ENCODE peak calls at places on chromosomes 5 and 9, in seven cellular contexts. C is GM23338, O is A549, L is heart left ventricle, J is pancreas, D is left lung, H is PC-3. W is an unnamed sample.
A peak's percentile ranks its signal among the peaks of the same experiment; 100 is the strongest.

GRCh38 chr5:159123700-159124099 is 24.0 kb upstream of the EBF1 start:
- ATAC-seq in C (no peak), O (no peak), L (no peak), J (no peak), D (no peak), H (no peak), W (no peak)

GRCh38 chr5:168965638-168966037 is 335.3 kb downstream of the SLIT3 start:
- ATAC-seq in C (no peak), O (no peak), L (no peak), J (no peak), D (no peak), H (no peak), W (no peak)

GRCh38 chr9:14992516-14992915 is 82.3 kb upstream of the FREM1 start:
- ATAC-seq in C (no peak), O (no peak), L (no peak), J (no peak), D (no peak), H (no peak), W (no peak)

GRCh38 chr9:98584059-98584458 is 124.7 kb downstream of the GABBR2 start:
- ATAC-seq in C (no peak), O (no peak), L (no peak), J (no peak), D (no peak), H (no peak), W (no peak)

GRCh38 chr5:169197343-169197742 is 103.6 kb downstream of the SLIT3 start:
- ATAC-seq in C (no peak), O (no peak), L (peak; percentile 42), J (peak; percentile 89), D (peak; percentile 71), H (no peak), W (no peak)

GRCh38 chr5:158590936-158591863 is 508.5 kb downstream of the EBF1 start:
- ATAC-seq in C (peak; percentile 94), O (no peak), L (no peak), J (peak; percentile 44), D (peak; percentile 62), H (no peak), W (peak; percentile 68)

GRCh38 chr5:138517437-138517836 is 25.6 kb downstream of the ETF1 start:
- ATAC-seq in C (no peak), O (no peak), L (no peak), J (no peak), D (no peak), H (no peak), W (no peak)

GRCh38 chr9:134936762-134937555 is 19.2 kb upstream of the FCN1 start:
- ATAC-seq in C (no peak), O (no peak), L (peak; percentile 21), J (no peak), D (peak; percentile 71), H (no peak), W (no peak)

GRCh38 chr5:102295534-102296228 is 403 bp downstream of the SLCO4C1 start:
- ATAC-seq in C (peak; percentile 33), O (peak; percentile 51), L (no peak), J (peak; percentile 65), D (peak; percentile 55), H (no peak), W (no peak)

GRCh38 chr9:130383979-130384676 is 60.6 kb upstream of the ASS1 start:
- ATAC-seq in C (no peak), O (no peak), L (no peak), J (no peak), D (no peak), H (no peak), W (no peak)

GRCh38 chr9:36135791-36136276 is 699 bp upstream of the GLIPR2 start:
- ATAC-seq in C (peak; percentile 34), O (peak; percentile 64), L (no peak), J (no peak), D (no peak), H (peak; percentile 41), W (no peak)
- H3K27ac ChIP-seq in C (no peak overlapping the region), O (peak overlapping the region; percentile 79), L (peak overlapping the region; percentile 66), J (no peak overlapping the region), D (peak overlapping the region; percentile 80), H (no peak overlapping the region), W (no peak overlapping the region)

GRCh38 chr9:3997492-3997891 is 302.4 kb downstream of the GLIS3 start:
- ATAC-seq in C (no peak), O (no peak), L (no peak), J (no peak), D (no peak), H (no peak), W (no peak)

GRCh38 chr9:3993783-3994182 is 306.1 kb downstream of the GLIS3 start:
- ATAC-seq in C (no peak), O (no peak), L (no peak), J (no peak), D (no peak), H (no peak), W (no peak)

GRCh38 chr9:3992924-3993323 is 306.9 kb downstream of the GLIS3 start:
- ATAC-seq in C (no peak), O (no peak), L (no peak), J (peak; percentile 38), D (peak; percentile 14), H (no peak), W (peak; percentile 51)

GRCh38 chr9:3989915-3990314 is 310.0 kb downstream of the GLIS3 start:
- ATAC-seq in C (no peak), O (no peak), L (no peak), J (no peak), D (no peak), H (no peak), W (no peak)

GRCh38 chr9:3992222-3992621 is 307.6 kb downstream of the GLIS3 start:
- ATAC-seq in C (no peak), O (no peak), L (no peak), J (no peak), D (no peak), H (peak; percentile 29), W (no peak)
- H3K27ac ChIP-seq in C (no peak overlapping the region), O (no peak overlapping the region), L (no peak overlapping the region), J (no peak overlapping the region), D (no peak overlapping the region), H (peak overlapping the region; percentile 43), W (no peak overlapping the region)

GRCh38 chr5:181242031-181242451 is 1.7 kb downstream of the RACK1 start:
- ATAC-seq in C (no peak), O (no peak), L (no peak), J (no peak), D (no peak), H (no peak), W (no peak)
- H3K27ac ChIP-seq in C (peak overlapping the region; percentile 99), O (peak overlapping the region; percentile 91), L (peak overlapping the region; percentile 98), J (no peak overlapping the region), D (peak overlapping the region; percentile 97), H (peak overlapping the region; percentile 86), W (peak overlapping the region; percentile 94)

GRCh38 chr5:34001231-34001935 is 6.5 kb downstream of the AMACR start:
- ATAC-seq in C (no peak), O (no peak), L (no peak), J (peak; percentile 92), D (peak; percentile 90), H (peak; percentile 80), W (peak; percentile 80)
- H3K27ac ChIP-seq in C (no peak overlapping the region), O (no peak overlapping the region), L (no peak overlapping the region), J (peak overlapping the region; percentile 63), D (peak overlapping the region; percentile 82), H (peak overlapping the region; percentile 61), W (peak overlapping the region; percentile 76)